ENCODE peak calls at places on chromosomes 4 and X, in ten cellular contexts. Z is heart right ventricle, U is HepG2, D is thoracic aorta, X is H1, F is coronary artery, I is GM23338, T is BJ, M is dorsolateral prefrontal cortex, A is GM13976. Y is an unnamed sample.

GRCh38 chrX:11427082-11428033 is 134.1 kb downstream of the AMELX start:
- DNase-seq in Z (peak; percentile 34), U (no peak), D (no peak), X (no peak), F (no peak), I (peak; percentile 48), T (no peak), M (no peak), A (peak; percentile 43), Y (no peak)

GRCh38 chrX:103681443-103681842 is 5.1 kb downstream of the MORF4L2 start:
- DNase-seq in Z (no peak), U (no peak), D (no peak), X (no peak), F (no peak), I (no peak), T (no peak), M (no peak), A (no peak), Y (peak; percentile 44)

GRCh38 chr4:144970597-144970996 is 127.4 kb downstream of the ANAPC10 start:
- DNase-seq in Z (no peak), U (no peak), D (no peak), X (no peak), F (no peak), I (no peak), T (no peak), M (no peak), A (no peak), Y (no peak)

GRCh38 chr4:41119867-41120295 is 94.5 kb downstream of the APBB2 start:
- DNase-seq in Z (no peak), U (no peak), D (no peak), X (no peak), F (no peak), I (no peak), T (no peak), M (no peak), A (no peak), Y (no peak)

GRCh38 chr4:143287571-143287923 is 49.1 kb upstream of the GAB1 start:
- DNase-seq in Z (no peak), U (no peak), D (no peak), X (no peak), F (no peak), I (peak; percentile 42), T (no peak), M (no peak), A (no peak), Y (no peak)

GRCh38 chrX:147803948-147804347 is 107.8 kb upstream of the FMR1 start:
- DNase-seq in Z (peak; percentile 2), U (peak; percentile 24), D (no peak), X (no peak), F (no peak), I (peak; percentile 50), T (no peak), M (no peak), A (peak; percentile 30), Y (peak; percentile 0)

GRCh38 chr4:153541426-153542096 is 75.4 kb downstream of the TMEM131L start:
- DNase-seq in Z (no peak), U (no peak), D (no peak), X (no peak), F (no peak), I (no peak), T (peak; percentile 52), M (no peak), A (no peak), Y (peak; percentile 97)

GRCh38 chrX:1390621-1391369 is 1.1 kb downstream of the SLC25A6 start:
- DNase-seq in Z (no peak), U (no peak), D (no peak), X (no peak), F (no peak), I (no peak), T (no peak), M (peak; percentile 6), A (no peak), Y (no peak)

GRCh38 chr4:136136566-136136965 is 1395.7 kb downstream of the PCDH18 start:
- DNase-seq in Z (no peak), U (no peak), D (no peak), X (no peak), F (no peak), I (no peak), T (no peak), M (no peak), A (no peak), Y (no peak)

GRCh38 chr4:123936615-123937014 is 540.0 kb downstream of the SPRY1 start:
- DNase-seq in Z (no peak), U (no peak), D (no peak), X (no peak), F (no peak), I (no peak), T (no peak), M (no peak), A (no peak), Y (no peak)

GRCh38 chr4:74796631-74797030 is 2.3 kb upstream of the BTC start:
- DNase-seq in Z (no peak), U (no peak), D (no peak), X (no peak), F (no peak), I (no peak), T (no peak), M (no peak), A (no peak), Y (no peak)

GRCh38 chr4:74790652-74791051 is 3.7 kb downstream of the BTC start:
- DNase-seq in Z (no peak), U (no peak), D (no peak), X (no peak), F (no peak), I (no peak), T (no peak), M (no peak), A (no peak), Y (no peak)

GRCh38 chr4:74794341-74794801 is at the start of gene BTC:
- DNase-seq in Z (peak; percentile 18), U (peak; percentile 30), D (peak; percentile 2), X (no peak), F (peak; percentile 77), I (peak; percentile 69), T (no peak), M (no peak), A (peak; percentile 11), Y (no peak)

GRCh38 chr4:74789518-74789917 is 4.8 kb downstream of the BTC start:
- DNase-seq in Z (no peak), U (no peak), D (no peak), X (no peak), F (no peak), I (no peak), T (no peak), M (no peak), A (no peak), Y (no peak)

GRCh38 chr4:74793757-74794340 is 474 bp downstream of the BTC start:
- DNase-seq in Z (peak; percentile 9), U (peak; percentile 3), D (peak; percentile 7), X (peak; percentile 66), F (peak; percentile 73), I (peak; percentile 91), T (no peak), M (no peak), A (peak; percentile 30), Y (no peak)
- TF ChIP-seq CTCF in Z (no peak), U (peak; percentile 55), D (peak; percentile 46), X (peak; percentile 83), F (peak; percentile 27), I (peak; percentile 74), T (peak; percentile 37), M (no peak), A (no peak), Y (peak; percentile 9)

GRCh38 chrX:19889582-19890342 is 2.4 kb upstream of the SH3KBP1 start:
- DNase-seq in Z (no peak), U (peak; percentile 88), D (no peak), X (no peak), F (no peak), I (no peak), T (no peak), M (no peak), A (peak; percentile 47), Y (peak; percentile 51)
- TF ChIP-seq CTCF in Z (no peak), U (no peak), D (no peak), X (no peak), F (no peak), I (peak; percentile 44), T (no peak), M (no peak), A (no peak), Y (no peak)

DNA sequence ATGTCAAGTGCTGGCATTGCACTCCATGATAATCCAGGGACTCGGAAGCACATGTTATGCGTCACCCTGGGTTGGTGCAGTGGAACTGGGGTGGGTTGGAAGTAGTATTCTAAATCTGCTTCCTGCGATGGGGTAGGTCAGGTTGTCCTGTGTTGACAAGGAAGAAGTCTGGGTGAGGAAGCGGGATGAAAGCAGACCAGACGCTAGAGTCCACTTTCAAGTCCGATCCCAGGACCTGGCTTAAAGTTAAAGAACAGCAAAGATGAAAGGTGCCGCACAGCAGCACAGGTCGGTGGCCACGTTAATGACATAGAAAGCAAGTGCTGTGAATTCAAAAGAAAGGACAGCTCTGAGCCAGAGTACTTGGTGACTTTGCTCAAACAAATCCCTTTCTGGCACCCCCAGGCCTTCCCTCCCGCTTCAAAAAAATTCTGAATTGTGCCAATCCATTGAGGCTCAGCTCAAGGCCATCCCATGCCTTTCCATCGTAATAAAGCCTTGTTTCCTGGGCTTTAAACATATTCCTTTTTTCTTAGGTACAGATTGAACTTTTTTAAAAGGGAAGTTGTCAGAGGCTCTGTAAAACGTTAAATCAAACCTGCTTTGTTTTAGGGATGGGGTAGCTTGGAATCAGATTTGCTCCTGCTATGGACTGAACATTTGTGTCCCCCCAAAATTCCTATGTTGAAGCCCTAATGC is 117.7 kb downstream of the PTTG2 start:
- DNase-seq in Z (no peak), U (peak; percentile 93), D (no peak), X (no peak), F (no peak), I (no peak), T (no peak), M (no peak), A (no peak), Y (no peak)
- TF ChIP-seq CTCF in Z (no peak), U (no peak), D (no peak), X (no peak), F (no peak), I (no peak), T (no peak), M (no peak), A (no peak), Y (no peak)

GRCh38 chr4:107034982-107035710 is 967 bp downstream of the DKK2 start:
- DNase-seq in Z (no peak), U (no peak), D (no peak), X (no peak), F (no peak), I (peak; percentile 74), T (no peak), M (peak; percentile 20), A (peak; percentile 40), Y (peak; percentile 37)

GRCh38 chr4:107036602-107037151 is 564 bp upstream of the DKK2 start:
- DNase-seq in Z (no peak), U (no peak), D (no peak), X (no peak), F (no peak), I (peak; percentile 5), T (no peak), M (no peak), A (peak; percentile 26), Y (no peak)

GRCh38 chr4:107037188-107037587 is 1.1 kb upstream of the DKK2 start:
- DNase-seq in Z (no peak), U (no peak), D (no peak), X (no peak), F (no peak), I (peak; percentile 79), T (no peak), M (peak; percentile 46), A (no peak), Y (peak; percentile 56)

GRCh38 chr4:107035711-107036601 is at the start of gene DKK2:
- DNase-seq in Z (no peak), U (no peak), D (no peak), X (no peak), F (no peak), I (peak; percentile 62), T (no peak), M (peak; percentile 19), A (peak; percentile 45), Y (peak; percentile 41)

GRCh38 chr4:107034091-107034698 is 1.9 kb downstream of the DKK2 start:
- DNase-seq in Z (no peak), U (peak; percentile 16), D (no peak), X (no peak), F (no peak), I (peak; percentile 77), T (no peak), M (peak; percentile 31), A (peak; percentile 15), Y (peak; percentile 58)
- TF ChIP-seq CTCF in Z (peak; percentile 9), U (peak; percentile 52), D (peak; percentile 28), X (peak; percentile 93), F (no peak), I (peak; percentile 78), T (peak; percentile 37), M (peak; percentile 54), A (no peak), Y (peak; percentile 54)

Y was measured in AG10803.